ENCODE peak calls at places on chromosomes 2 and 18, in four cellular contexts. J, X, G and A are unnamed samples.

GRCh38 chr2:189407161-189407943 is 33.9 kb upstream of the WDR75 start:
- DNase-seq in J (no peak), X (no peak), G (no peak), A (no peak)

GRCh38 chr2:233250985-233251305 is 528 bp upstream of the ATG16L1 start:
- DNase-seq in J (no peak), X (no peak), G (no peak), A (no peak)

GRCh38 chr2:2187196-2187595 is 143.9 kb downstream of the MYT1L start:
- DNase-seq in J (no peak), X (no peak), G (no peak), A (no peak)

GRCh38 chr18:48138660-48139426 is 208.4 kb upstream of the SMAD2 start:
- DNase-seq in J (no peak), X (no peak), G (no peak), A (no peak)

GRCh38 chr2:218026676-218027425 is 24.1 kb upstream of the TNS1 start:
- DNase-seq in J (no peak), X (no peak), G (no peak), A (peak)

GRCh38 chr2:214542866-214543265 is 132.0 kb downstream of the VWC2L start:
- DNase-seq in J (no peak), X (no peak), G (no peak), A (no peak)

GRCh38 chr2:183927367-183928355 is 670.7 kb upstream of the ZNF804A start:
- DNase-seq in J (no peak), X (no peak), G (no peak), A (no peak)

GRCh38 chr2:16525265-16525887 is 140.3 kb downstream of the CYRIA start:
- DNase-seq in J (no peak), X (peak), G (peak), A (no peak)

GRCh38 chr18:26298107-26298506 is 71.9 kb downstream of the TAF4B start:
- DNase-seq in J (no peak), X (no peak), G (no peak), A (no peak)

GRCh38 chr2:203379156-203379555 is 51.0 kb downstream of the ABI2 start:
- DNase-seq in J (no peak), X (no peak), G (no peak), A (no peak)

GRCh38 chr2:63676135-63676534 is 87.4 kb downstream of the MDH1 start:
- DNase-seq in J (no peak), X (no peak), G (no peak), A (no peak)

GRCh38 chr2:120398961-120399888 is 53.3 kb downstream of the INHBB start:
- DNase-seq in J (no peak), X (no peak), G (no peak), A (no peak)

GRCh38 chr2:234158812-234159211 is 108.3 kb downstream of the SPP2 start:
- DNase-seq in J (no peak), X (no peak), G (no peak), A (no peak)

GRCh38 chr2:29597048-29597447 is 324.3 kb downstream of the ALK start:
- DNase-seq in J (no peak), X (no peak), G (no peak), A (no peak)

GRCh38 chr2:46849741-46850474 is 65.7 kb downstream of the MCFD2 start:
- DNase-seq in J (no peak), X (no peak), G (no peak), A (peak)

GRCh38 chr2:235641333-235641732 is 147.5 kb downstream of the AGAP1 start:
- DNase-seq in J (no peak), X (no peak), G (no peak), A (no peak)

GRCh38 chr2:236646441-236646840 is 76.8 kb downstream of the ACKR3 start:
- DNase-seq in J (no peak), X (no peak), G (no peak), A (peak)

GRCh38 chr2:45674035-45674791 is 22.7 kb downstream of the PRKCE start:
- DNase-seq in J (no peak), X (no peak), G (no peak), A (no peak)

GRCh38 chr2:239994086-239994485 is 31.1 kb downstream of the NDUFA10 start:
- DNase-seq in J (no peak), X (peak), G (no peak), A (no peak)

GRCh38 chr2:64627860-64628841 is 25.6 kb downstream of the SERTAD2 start:
- DNase-seq in J (no peak), X (no peak), G (no peak), A (no peak)

GRCh38 chr18:51164327-51165290 is 32.9 kb downstream of the MEX3C start:
- DNase-seq in J (no peak), X (no peak), G (no peak), A (no peak)

GRCh38 chr18:62486290-62486964 is 36.4 kb upstream of the ZCCHC2 start:
- DNase-seq in J (no peak), X (no peak), G (peak), A (no peak)

GRCh38 chr2:205197468-205198129 is 484.7 kb upstream of the NRP2 start:
- DNase-seq in J (no peak), X (no peak), G (peak), A (no peak)

GRCh38 chr2:229342376-229342775 is 71.3 kb upstream of the PID1 start:
- DNase-seq in J (peak), X (peak), G (peak), A (peak)

GRCh38 chr18:66872277-66872676 is 268.4 kb upstream of the CDH19 start:
- DNase-seq in J (no peak), X (no peak), G (no peak), A (no peak)

GRCh38 chr2:178811901-178812300 is 4.7 kb upstream of the TTN start:
- DNase-seq in J (no peak), X (no peak), G (no peak), A (no peak)

GRCh38 chr2:45649855-45650806 is 1.3 kb upstream of the PRKCE start:
- DNase-seq in J (peak), X (peak), G (peak), A (peak)